ENCODE peak calls at places on chromosome 12, in four cellular contexts. G, P, F and N are unnamed samples. For H3K4me1 and H3K27me3, the result is how much of the 10 kb centered on the place peaks cover.

GRCh38 chr12:6825398-6826124 is 2.6 kb upstream of the P3H3 start:
- DNase-seq in G (peak), P (peak), F (peak), N (peak)

GRCh38 chr12:12872139-12872933 is 19.0 kb upstream of the GPRC5A start:
- DNase-seq in P (peak), G (peak), F (no peak), N (peak)

GRCh38 chr12:121560392-121561021 is 20.3 kb downstream of the KDM2B start:
- DNase-seq in P (no peak), F (no peak), G (no peak), N (no peak)

GRCh38 chr12:65534105-65534841 is 255.8 kb downstream of the MSRB3 start:
- DNase-seq in G (no peak), P (no peak), F (no peak), N (no peak)

GRCh38 chr12:41663487-41664258 is 475.6 kb downstream of the PDZRN4 start:
- DNase-seq in P (peak), F (no peak), G (peak), N (peak)

GRCh38 chr12:67366530-67367196 is 97.5 kb downstream of the CAND1 start:
- DNase-seq in P (peak), F (no peak), G (peak), N (peak)

GRCh38 chr12:65926119-65927004 is 102.1 kb downstream of the HMGA2 start:
- DNase-seq in F (no peak), P (no peak), G (no peak), N (no peak)

GRCh38 chr12:116382456-116382902 is 105.0 kb upstream of the MED13L start:
- DNase-seq in G (peak), P (peak), F (no peak), N (peak)

GRCh38 chr12:112375105-112375504 is 7.1 kb downstream of the HECTD4 start:
- DNase-seq in P (no peak), G (no peak), F (peak), N (no peak)

GRCh38 chr12:12481636-12482035 is 81.0 kb downstream of the DUSP16 start:
- DNase-seq in P (no peak), F (no peak), G (no peak), N (no peak)

GRCh38 chr12:58959639-58960300 is 39.5 kb upstream of the LRIG3 start:
- DNase-seq in P (peak), G (no peak), F (no peak), N (no peak)

GRCh38 chr12:6961695-6962284 is 8.7 kb downstream of the PHB2 start:
- DNase-seq in F (peak), P (peak), G (peak), N (peak)

GRCh38 chr12:67137256-67137655 is 131.9 kb upstream of the CAND1 start:
- DNase-seq in G (no peak), P (no peak), F (no peak), N (no peak)

GRCh38 chr12:132162508-132163031 is 18.3 kb downstream of the NOC4L start:
- DNase-seq in P (peak), G (peak), F (no peak), N (peak)

GRCh38 chr12:27081668-27082091 is 698 bp downstream of the C12orf71 start:
- DNase-seq in G (no peak), F (peak), P (peak), N (no peak)

GRCh38 chr12:12992418-12993175 is 7.5 kb downstream of the HEBP1 start:
- DNase-seq in F (peak), G (peak), P (peak), N (peak)

GRCh38 chr12:48996794-48997718 is 2.1 kb downstream of the DDN start:
- DNase-seq in F (peak), P (peak), G (peak), N (peak)
- H3K4me1 ChIP-seq in F (half or more), P (under half), G (under half), N (under half)

GRCh38 chr12:48022676-48023385 is 18.6 kb upstream of the COL2A1 start:
- DNase-seq in F (no peak), G (no peak), P (no peak), N (no peak)
- H3K27me3 ChIP-seq in F (under half), G (under half), P (half or more), N (half or more)

GRCh38 chr12:92075425-92075891 is 70.2 kb downstream of the BTG1 start:
- DNase-seq in F (peak), P (peak), G (peak), N (peak)
- H3K9ac ChIP-seq in F (no peak), P (peak), G (no peak), N (no peak)

DNA sequence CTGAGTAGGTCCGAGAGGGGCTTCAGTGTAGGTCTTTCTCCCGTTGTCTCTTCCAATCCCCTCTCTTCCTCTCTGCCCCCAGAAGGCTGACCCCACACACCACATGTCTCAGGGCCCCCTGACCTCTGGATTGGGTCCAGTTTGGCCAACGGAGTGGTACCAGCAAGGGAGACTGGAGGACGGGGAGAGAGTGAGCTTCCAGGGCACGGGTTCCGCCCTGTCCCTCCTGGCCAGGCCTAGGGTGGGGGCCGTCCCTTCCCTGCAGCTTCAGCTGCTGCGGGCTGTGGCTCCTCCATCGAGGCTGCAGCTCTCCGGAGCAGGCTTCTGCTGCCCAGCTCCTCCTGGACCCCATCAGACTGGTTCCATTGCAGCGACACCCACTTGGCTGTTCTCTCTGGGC is 17.4 kb downstream of the FZD10 start:
- DNase-seq in P (no peak), G (no peak), F (no peak), N (no peak)
- H3K4me1 ChIP-seq in P (under half), G (under half), F (under half), N (under half)

GRCh38 chr12:3614806-3615466 is 123.9 kb downstream of the PRMT8 start:
- DNase-seq in F (no peak), G (no peak), P (no peak), N (no peak)
- H3K27me3 ChIP-seq in F (under half), G (under half), P (under half), N (under half)

GRCh38 chr12:80937391-80938238 is at the start of gene LIN7A:
- DNase-seq in G (peak), P (peak), F (no peak), N (peak)

GRCh38 chr12:80938397-80938796 is 663 bp upstream of the LIN7A start:
- DNase-seq in F (no peak), G (no peak), P (no peak), N (no peak)

GRCh38 chr12:80935076-80935475 is 2.7 kb downstream of the LIN7A start:
- DNase-seq in F (no peak), G (no peak), P (no peak), N (no peak)

GRCh38 chr12:80936353-80936641 is 1.4 kb downstream of the LIN7A start:
- DNase-seq in G (no peak), P (no peak), F (no peak), N (peak)

DNA sequence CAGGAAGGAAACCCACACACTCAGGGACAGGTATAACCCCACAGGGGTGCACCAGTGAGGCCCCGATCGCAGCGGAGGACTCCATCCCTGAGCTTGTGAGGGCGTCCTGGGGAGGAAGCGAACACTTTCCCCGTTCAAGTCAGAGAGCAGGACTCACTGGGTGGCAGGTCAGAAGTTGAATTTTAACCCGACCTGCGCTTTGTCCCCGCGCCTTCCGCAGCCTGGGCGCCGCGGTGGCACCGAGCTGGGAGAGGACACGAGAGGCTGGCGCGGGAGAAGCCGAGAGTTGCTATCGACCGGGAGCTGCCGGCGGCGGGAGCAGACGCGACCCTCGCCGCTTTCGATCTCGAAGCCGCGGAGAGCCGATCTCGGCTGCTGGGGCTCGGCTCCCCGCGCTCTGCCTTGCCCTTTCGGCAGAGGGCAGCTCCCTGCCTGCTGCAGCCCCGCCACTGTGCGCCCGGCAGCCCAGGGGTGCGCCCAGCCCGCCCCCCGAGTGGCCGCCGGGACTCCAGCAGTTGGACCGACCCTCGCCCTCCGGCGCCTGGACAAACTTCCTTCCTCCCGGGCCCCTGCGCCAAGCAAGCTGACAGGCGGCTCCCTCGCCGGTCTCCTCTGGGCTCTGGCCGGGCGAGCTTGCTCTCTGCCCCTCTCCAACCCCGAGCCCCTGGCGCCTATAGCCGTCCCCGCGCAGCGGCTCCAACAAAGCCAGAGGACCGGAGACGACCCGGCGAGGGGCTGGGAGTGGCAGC is 918 bp downstream of the LIN7A start:
- DNase-seq in F (no peak), P (peak), G (peak), N (peak)
- H3K9ac ChIP-seq in F (no peak), P (peak), G (peak), N (peak)